ENCODE peak calls at places on chromosome 6, in five cellular contexts. One of them, this sample, is unnamed. For H3K27me3, the result is how much of the 10 kb centered on the place peaks cover.

GRCh38 chr6:163490826-163491577 is 76.5 kb downstream of the QKI start:
- DNase-seq in left ventricle myocardium inferior: peak
- DNase-seq in DND-41: peak
- DNase-seq in stomach: peak
- DNase-seq in right lobe of liver: peak
- DNase-seq in this sample: peak

GRCh38 chr6:159908535-159908934 is 17.7 kb downstream of the MAS1 start:
- DNase-seq in left ventricle myocardium inferior: no peak
- DNase-seq in DND-41: no peak
- DNase-seq in stomach: no peak
- DNase-seq in right lobe of liver: no peak
- DNase-seq in this sample: no peak

GRCh38 chr6:156828280-156828703 is 51.1 kb downstream of the ARID1B start:
- DNase-seq in left ventricle myocardium inferior: no peak
- DNase-seq in DND-41: no peak
- DNase-seq in stomach: no peak
- DNase-seq in right lobe of liver: no peak
- DNase-seq in this sample: no peak

GRCh38 chr6:24761193-24761835 is 13.4 kb upstream of the GMNN start:
- DNase-seq in left ventricle myocardium inferior: no peak
- DNase-seq in DND-41: peak
- DNase-seq in stomach: no peak
- DNase-seq in right lobe of liver: no peak
- DNase-seq in this sample: no peak

GRCh38 chr6:1136415-1136774 is 175.5 kb upstream of the FOXQ1 start:
- DNase-seq in left ventricle myocardium inferior: no peak
- DNase-seq in DND-41: no peak
- DNase-seq in stomach: no peak
- DNase-seq in right lobe of liver: peak
- DNase-seq in this sample: no peak

GRCh38 chr6:127464161-127464880 is 5.1 kb upstream of the KIAA0408 start:
- DNase-seq in left ventricle myocardium inferior: no peak
- DNase-seq in DND-41: no peak
- DNase-seq in stomach: no peak
- DNase-seq in right lobe of liver: no peak
- DNase-seq in this sample: peak

GRCh38 chr6:166627875-166628849 is 1.1 kb upstream of the RPS6KA2 start:
- DNase-seq in left ventricle myocardium inferior: peak
- DNase-seq in DND-41: peak
- DNase-seq in stomach: peak
- DNase-seq in right lobe of liver: peak
- DNase-seq in this sample: peak

GRCh38 chr6:56420296-56420695 is 172.9 kb upstream of the COL21A1 start:
- DNase-seq in left ventricle myocardium inferior: no peak
- DNase-seq in DND-41: no peak
- DNase-seq in stomach: no peak
- DNase-seq in right lobe of liver: no peak
- DNase-seq in this sample: no peak

GRCh38 chr6:12929678-12930077 is 213.1 kb downstream of the PHACTR1 start:
- DNase-seq in left ventricle myocardium inferior: no peak
- DNase-seq in DND-41: no peak
- DNase-seq in stomach: no peak
- DNase-seq in right lobe of liver: no peak
- DNase-seq in this sample: no peak

GRCh38 chr6:128456510-128457244 is 63.7 kb downstream of the PTPRK start:
- DNase-seq in left ventricle myocardium inferior: no peak
- DNase-seq in DND-41: no peak
- DNase-seq in stomach: no peak
- DNase-seq in right lobe of liver: no peak
- DNase-seq in this sample: no peak

GRCh38 chr6:119078449-119079287 is at the start of gene FAM184A:
- DNase-seq in left ventricle myocardium inferior: peak
- DNase-seq in DND-41: no peak
- DNase-seq in stomach: peak
- DNase-seq in right lobe of liver: peak
- DNase-seq in this sample: peak

GRCh38 chr6:128516514-128516898 is 3.9 kb downstream of the PTPRK start:
- DNase-seq in left ventricle myocardium inferior: no peak
- DNase-seq in DND-41: no peak
- DNase-seq in stomach: no peak
- DNase-seq in right lobe of liver: no peak
- DNase-seq in this sample: no peak

GRCh38 chr6:83518946-83519489 is 6.7 kb downstream of the PRSS35 start:
- DNase-seq in left ventricle myocardium inferior: no peak
- DNase-seq in DND-41: no peak
- DNase-seq in stomach: no peak
- DNase-seq in right lobe of liver: no peak
- DNase-seq in this sample: no peak

GRCh38 chr6:164097557-164098398 is 683.3 kb downstream of the QKI start:
- DNase-seq in left ventricle myocardium inferior: no peak
- DNase-seq in DND-41: no peak
- DNase-seq in stomach: no peak
- DNase-seq in right lobe of liver: no peak
- DNase-seq in this sample: no peak

GRCh38 chr6:13980534-13980933 is 55.8 kb downstream of the RNF182 start:
- DNase-seq in left ventricle myocardium inferior: no peak
- DNase-seq in DND-41: no peak
- DNase-seq in stomach: no peak
- DNase-seq in right lobe of liver: no peak
- DNase-seq in this sample: no peak

GRCh38 chr6:99490608-99491007 is 24.6 kb downstream of the USP45 start:
- DNase-seq in left ventricle myocardium inferior: no peak
- DNase-seq in DND-41: no peak
- DNase-seq in stomach: no peak
- DNase-seq in right lobe of liver: no peak
- DNase-seq in this sample: no peak

GRCh38 chr6:114439414-114439813 is 96.6 kb upstream of the HS3ST5 start:
- DNase-seq in left ventricle myocardium inferior: no peak
- DNase-seq in DND-41: no peak
- DNase-seq in stomach: no peak
- DNase-seq in right lobe of liver: no peak
- DNase-seq in this sample: no peak

GRCh38 chr6:31875852-31876251 is 2.9 kb downstream of the SLC44A4 start:
- DNase-seq in left ventricle myocardium inferior: no peak
- DNase-seq in DND-41: no peak
- DNase-seq in stomach: no peak
- DNase-seq in right lobe of liver: no peak
- DNase-seq in this sample: no peak

GRCh38 chr6:4055420-4056041 is 23.4 kb downstream of the FAM217A start:
- DNase-seq in left ventricle myocardium inferior: no peak
- DNase-seq in DND-41: no peak
- DNase-seq in stomach: peak
- DNase-seq in right lobe of liver: no peak
- DNase-seq in this sample: no peak

GRCh38 chr6:37788259-37788658 is 31.3 kb upstream of the ZFAND3 start:
- DNase-seq in left ventricle myocardium inferior: no peak
- DNase-seq in DND-41: no peak
- DNase-seq in stomach: no peak
- DNase-seq in right lobe of liver: no peak
- DNase-seq in this sample: no peak

GRCh38 chr6:166203641-166204222 is 36.1 kb upstream of the TBXT start:
- DNase-seq in left ventricle myocardium inferior: no peak
- DNase-seq in DND-41: no peak
- DNase-seq in stomach: no peak
- DNase-seq in right lobe of liver: no peak
- DNase-seq in this sample: no peak

GRCh38 chr6:85357651-85358050 is 92.2 kb upstream of the NT5E start:
- DNase-seq in left ventricle myocardium inferior: no peak
- DNase-seq in DND-41: no peak
- DNase-seq in stomach: no peak
- DNase-seq in right lobe of liver: no peak
- DNase-seq in this sample: no peak

GRCh38 chr6:29653452-29654038 is 3.3 kb upstream of the MOG start:
- DNase-seq in left ventricle myocardium inferior: no peak
- DNase-seq in DND-41: peak
- DNase-seq in stomach: peak
- DNase-seq in right lobe of liver: no peak
- DNase-seq in this sample: no peak

GRCh38 chr6:22362361-22362760 is 65.5 kb upstream of the PRL start:
- DNase-seq in left ventricle myocardium inferior: no peak
- DNase-seq in DND-41: no peak
- DNase-seq in stomach: no peak
- DNase-seq in right lobe of liver: no peak
- DNase-seq in this sample: no peak

GRCh38 chr6:90610291-90610670 is 23.4 kb upstream of the MAP3K7 start:
- DNase-seq in left ventricle myocardium inferior: no peak
- DNase-seq in DND-41: no peak
- DNase-seq in stomach: no peak
- DNase-seq in right lobe of liver: no peak
- DNase-seq in this sample: no peak

GRCh38 chr6:42153921-42154320 is 11.5 kb upstream of the C6orf132 start:
- DNase-seq in left ventricle myocardium inferior: no peak
- DNase-seq in DND-41: no peak
- DNase-seq in stomach: no peak
- DNase-seq in right lobe of liver: no peak
- DNase-seq in this sample: no peak

GRCh38 chr6:157412780-157413179 is 31.8 kb downstream of the ZDHHC14 start:
- DNase-seq in left ventricle myocardium inferior: no peak
- DNase-seq in DND-41: no peak
- DNase-seq in stomach: no peak
- DNase-seq in right lobe of liver: no peak
- DNase-seq in this sample: no peak

GRCh38 chr6:27810768-27811298 is 101.4 kb downstream of the OR2B2 start:
- DNase-seq in left ventricle myocardium inferior: no peak
- DNase-seq in DND-41: peak
- DNase-seq in stomach: no peak
- DNase-seq in right lobe of liver: no peak
- DNase-seq in this sample: no peak

GRCh38 chr6:27812078-27812804 is 100.0 kb downstream of the OR2B2 start:
- DNase-seq in left ventricle myocardium inferior: no peak
- DNase-seq in DND-41: no peak
- DNase-seq in stomach: no peak
- DNase-seq in right lobe of liver: no peak
- DNase-seq in this sample: no peak

GRCh38 chr6:27809939-27810767 is 102.0 kb downstream of the OR2B2 start:
- DNase-seq in left ventricle myocardium inferior: peak
- DNase-seq in DND-41: peak
- DNase-seq in stomach: peak
- DNase-seq in right lobe of liver: peak
- DNase-seq in this sample: peak

GRCh38 chr6:27811383-27811782 is 100.8 kb downstream of the OR2B2 start:
- DNase-seq in left ventricle myocardium inferior: no peak
- DNase-seq in DND-41: no peak
- DNase-seq in stomach: no peak
- DNase-seq in right lobe of liver: no peak
- DNase-seq in this sample: no peak

GRCh38 chr6:27809067-27809938 is 102.9 kb downstream of the OR2B2 start:
- DNase-seq in left ventricle myocardium inferior: no peak
- DNase-seq in DND-41: no peak
- DNase-seq in stomach: no peak
- DNase-seq in right lobe of liver: no peak
- DNase-seq in this sample: no peak
- H3K4me3 ChIP-seq in left ventricle myocardium inferior: peak
- H3K4me3 ChIP-seq in DND-41: peak
- H3K4me3 ChIP-seq in stomach: peak
- H3K4me3 ChIP-seq in right lobe of liver: no peak
- H3K4me3 ChIP-seq in this sample: peak

DNA sequence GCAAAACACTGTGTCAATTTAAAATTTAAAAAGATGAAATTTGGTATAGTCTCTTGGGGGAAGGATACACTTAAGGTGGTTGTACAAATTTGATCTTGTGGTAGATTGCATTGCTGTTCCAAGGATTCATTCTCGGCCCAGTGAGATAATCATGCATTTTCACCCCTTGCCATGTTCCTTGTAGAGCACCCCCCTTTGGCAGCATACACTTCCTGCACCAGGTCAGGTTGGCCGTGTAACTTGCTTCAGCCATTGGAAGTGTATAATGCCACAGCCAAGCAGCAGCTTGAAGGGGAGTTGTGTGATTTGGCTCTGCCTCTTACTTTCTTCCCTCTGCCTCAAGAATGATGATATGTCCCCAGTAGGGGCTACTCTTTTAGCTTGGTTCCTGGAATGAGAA is 21.9 kb downstream of the CCN2 start:
- DNase-seq in left ventricle myocardium inferior: no peak
- DNase-seq in DND-41: no peak
- DNase-seq in stomach: no peak
- DNase-seq in right lobe of liver: no peak
- DNase-seq in this sample: no peak
- TF ChIP-seq CTCF in left ventricle myocardium inferior: no peak
- TF ChIP-seq CTCF in DND-41: peak
- TF ChIP-seq CTCF in stomach: no peak
- TF ChIP-seq CTCF in right lobe of liver: no peak
- TF ChIP-seq CTCF in this sample: no peak

GRCh38 chr6:34146801-34147592 is 1.1 kb upstream of the GRM4 start:
- DNase-seq in left ventricle myocardium inferior: no peak
- DNase-seq in DND-41: no peak
- DNase-seq in stomach: no peak
- DNase-seq in right lobe of liver: no peak
- DNase-seq in this sample: no peak

GRCh38 chr6:34147906-34148701 is 2.2 kb upstream of the GRM4 start:
- DNase-seq in left ventricle myocardium inferior: no peak
- DNase-seq in DND-41: no peak
- DNase-seq in stomach: no peak
- DNase-seq in right lobe of liver: no peak
- DNase-seq in this sample: peak

GRCh38 chr6:34144581-34145160 is 1.2 kb downstream of the GRM4 start:
- DNase-seq in left ventricle myocardium inferior: no peak
- DNase-seq in DND-41: no peak
- DNase-seq in stomach: no peak
- DNase-seq in right lobe of liver: no peak
- DNase-seq in this sample: no peak

GRCh38 chr6:34145161-34146020 is 496 bp downstream of the GRM4 start:
- DNase-seq in left ventricle myocardium inferior: no peak
- DNase-seq in DND-41: peak
- DNase-seq in stomach: no peak
- DNase-seq in right lobe of liver: no peak
- DNase-seq in this sample: no peak

DNA sequence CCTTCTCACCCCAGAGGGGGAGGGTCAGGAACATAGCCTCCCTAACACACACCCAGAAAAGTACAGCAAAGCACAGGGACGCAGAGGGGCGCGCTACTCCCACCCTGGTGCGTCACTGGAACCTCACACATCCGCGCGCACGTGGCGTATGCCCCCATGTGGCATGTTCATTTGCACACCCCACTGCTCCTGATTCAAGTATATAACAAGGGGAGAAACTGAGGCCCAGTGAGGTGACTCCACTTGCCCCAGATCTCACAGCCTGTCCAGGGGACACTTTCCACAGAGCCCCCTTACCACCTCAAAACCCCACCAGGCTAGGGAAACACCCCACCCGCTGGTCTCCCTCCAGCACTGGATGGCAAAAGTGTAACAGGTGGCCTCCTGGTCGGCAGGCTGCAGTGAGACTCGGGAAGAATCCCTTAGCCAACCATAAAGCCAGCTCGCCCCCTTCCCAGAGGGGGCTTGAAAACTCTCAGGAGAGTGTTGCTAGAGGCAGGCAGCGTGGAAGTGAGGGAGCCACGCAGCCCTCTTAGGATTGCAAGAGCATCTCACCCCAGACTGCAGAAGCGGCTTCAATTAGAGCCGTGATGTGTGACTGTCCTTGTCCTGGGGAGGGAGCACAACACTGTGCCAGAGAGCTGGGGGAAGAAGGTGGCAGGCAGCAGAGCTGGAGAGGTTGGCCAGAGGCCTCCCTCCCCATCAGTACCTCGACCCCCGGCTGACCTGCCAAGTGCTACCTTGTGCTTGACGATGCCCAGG is at the start of gene GRM4:
- DNase-seq in left ventricle myocardium inferior: no peak
- DNase-seq in DND-41: no peak
- DNase-seq in stomach: no peak
- DNase-seq in right lobe of liver: no peak
- DNase-seq in this sample: no peak
- H3K27me3 ChIP-seq in left ventricle myocardium inferior: half or more
- H3K27me3 ChIP-seq in DND-41: under half
- H3K27me3 ChIP-seq in stomach: half or more
- H3K27me3 ChIP-seq in right lobe of liver: under half
- H3K27me3 ChIP-seq in this sample: half or more

GRCh38 chr6:16228709-16229665 is 9.4 kb upstream of the GMPR start:
- DNase-seq in left ventricle myocardium inferior: no peak
- DNase-seq in DND-41: no peak
- DNase-seq in stomach: peak
- DNase-seq in right lobe of liver: no peak
- DNase-seq in this sample: no peak
- H3K4me3 ChIP-seq in left ventricle myocardium inferior: peak
- H3K4me3 ChIP-seq in DND-41: no peak
- H3K4me3 ChIP-seq in stomach: peak
- H3K4me3 ChIP-seq in right lobe of liver: no peak
- H3K4me3 ChIP-seq in this sample: peak

This sample was measured in tibial artery.